ENCODE peak calls at places on chromosome 6, in nine cellular contexts. C is foreskin fibroblast, F is heart left ventricle, A is AG04450, R is GM13976, G is GM13977, S is GM20000, Q is right atrium auricular region, T is Panc1. E is an unnamed sample.

GRCh38 chr6:44202332-44202971 is 14.3 kb upstream of the MYMX start:
- DNase-seq in R (no peak), T (no peak), G (no peak), S (no peak), Q (no peak), F (peak), A (no peak), C (no peak), E (no peak)

GRCh38 chr6:3776881-3777507 is 25.5 kb upstream of the PXDC1 start:
- DNase-seq in G (no peak), T (no peak), C (no peak), A (no peak), R (peak), Q (no peak), S (no peak), F (no peak), E (peak)

GRCh38 chr6:70221025-70221714 is 81.7 kb downstream of the COL9A1 start:
- DNase-seq in G (peak), Q (no peak), F (no peak), A (no peak), S (peak), C (peak), T (peak), R (peak), E (peak)

GRCh38 chr6:128000363-128000762 is 99.5 kb upstream of the THEMIS start:
- DNase-seq in S (no peak), F (no peak), A (no peak), T (no peak), Q (no peak), G (no peak), R (no peak), C (no peak), E (no peak)

GRCh38 chr6:93727447-93727846 is 308.1 kb upstream of the EPHA7 start:
- DNase-seq in R (no peak), G (no peak), T (peak), F (no peak), A (no peak), S (no peak), C (peak), Q (no peak), E (no peak)

GRCh38 chr6:149963212-149963461 is 606 bp upstream of the ULBP1 start:
- DNase-seq in S (peak), Q (peak), R (peak), C (no peak), F (no peak), G (peak), T (peak), A (no peak), E (peak)

GRCh38 chr6:109034439-109035041 is 60.1 kb downstream of the SESN1 start:
- DNase-seq in C (peak), Q (no peak), S (no peak), T (no peak), G (no peak), A (no peak), F (no peak), R (no peak), E (no peak)

GRCh38 chr6:134421496-134421895 is 103.6 kb upstream of the SGK1 start:
- DNase-seq in A (no peak), F (no peak), T (no peak), S (no peak), C (peak), R (no peak), G (no peak), Q (no peak), E (no peak)

GRCh38 chr6:111530218-111530617 is 47.2 kb upstream of the REV3L start:
- DNase-seq in R (no peak), G (no peak), Q (no peak), S (no peak), F (no peak), A (no peak), C (no peak), T (no peak), E (no peak)

GRCh38 chr6:118722820-118723526 is 71.6 kb upstream of the CEP85L start:
- DNase-seq in C (peak), G (no peak), Q (no peak), R (no peak), S (no peak), T (no peak), A (no peak), F (no peak), E (no peak)

GRCh38 chr6:123953920-123954319 is 150.3 kb downstream of the NKAIN2 start:
- DNase-seq in T (no peak), F (no peak), S (no peak), Q (no peak), A (no peak), R (no peak), C (no peak), G (no peak), E (no peak)

GRCh38 chr6:105793132-105793531 is 293.0 kb upstream of the PRDM1 start:
- DNase-seq in T (no peak), G (no peak), A (no peak), Q (no peak), F (no peak), C (peak), S (no peak), R (no peak), E (peak)

GRCh38 chr6:617485-618100 is 39.3 kb downstream of the HUS1B start:
- DNase-seq in S (no peak), Q (no peak), R (no peak), C (no peak), A (no peak), T (no peak), G (no peak), F (no peak), E (no peak)

GRCh38 chr6:113909224-113909856 is 52.2 kb downstream of the MARCKS start:
- DNase-seq in R (peak), F (no peak), T (peak), A (peak), C (peak), Q (no peak), G (peak), S (peak), E (peak)

GRCh38 chr6:113271437-113271836 is 585.7 kb upstream of the MARCKS start:
- DNase-seq in T (no peak), A (no peak), F (no peak), Q (no peak), G (no peak), C (peak), S (no peak), R (no peak), E (no peak)

GRCh38 chr6:14542670-14543366 is 425.2 kb downstream of the CD83 start:
- DNase-seq in T (no peak), F (no peak), S (peak), Q (no peak), A (peak), C (peak), R (peak), G (peak), E (peak)

GRCh38 chr6:170294813-170295518 is 4.1 kb upstream of the DLL1 start:
- DNase-seq in T (no peak), S (peak), R (peak), C (no peak), Q (no peak), G (no peak), A (no peak), F (peak), E (no peak)

GRCh38 chr6:169238766-169239165 is 14.9 kb downstream of the THBS2 start:
- DNase-seq in S (no peak), A (no peak), Q (no peak), R (no peak), F (no peak), G (no peak), T (no peak), C (no peak), E (no peak)

GRCh38 chr6:24931752-24932691 is 3.7 kb downstream of the RIPOR2 start:
- DNase-seq in A (no peak), T (no peak), F (no peak), S (no peak), Q (no peak), G (no peak), C (peak), R (no peak), E (no peak)

GRCh38 chr6:140897804-140898573 is 1234.7 kb upstream of the GJE1 start:
- DNase-seq in F (no peak), S (no peak), G (no peak), C (no peak), A (no peak), Q (no peak), R (no peak), T (no peak), E (no peak)

GRCh38 chr6:36698196-36698595 is 570 bp downstream of the RAB44 start:
- DNase-seq in S (no peak), G (no peak), Q (no peak), C (no peak), R (no peak), A (no peak), F (no peak), T (no peak), E (no peak)

GRCh38 chr6:157089258-157089657 is 234.1 kb downstream of the TMEM242 start:
- DNase-seq in Q (no peak), S (no peak), C (peak), F (no peak), T (no peak), R (no peak), G (no peak), A (no peak), E (no peak)

GRCh38 chr6:168514216-168514615 is 73.2 kb downstream of the SMOC2 start:
- DNase-seq in T (no peak), F (peak), Q (peak), A (no peak), R (no peak), C (no peak), G (no peak), S (no peak), E (peak)

GRCh38 chr6:123393333-123393732 is 243.4 kb downstream of the TRDN start:
- DNase-seq in A (no peak), C (no peak), G (no peak), F (no peak), T (no peak), S (no peak), R (no peak), Q (no peak), E (no peak)

GRCh38 chr6:168370310-168370991 is 50.9 kb upstream of the DACT2 start:
- DNase-seq in C (no peak), A (no peak), T (peak), S (peak), R (peak), G (no peak), F (peak), Q (peak), E (peak)

GRCh38 chr6:139514819-139515218 is 140.4 kb upstream of the CITED2 start:
- DNase-seq in T (no peak), C (peak), R (no peak), F (no peak), G (no peak), A (no peak), S (no peak), Q (no peak), E (no peak)

GRCh38 chr6:151998784-151999183 is 191.3 kb downstream of the ESR1 start:
- DNase-seq in S (no peak), G (no peak), F (no peak), A (no peak), T (no peak), R (no peak), C (peak), Q (no peak), E (no peak)

GRCh38 chr6:48883116-48883515 is 579.9 kb downstream of the MMUT start:
- DNase-seq in Q (no peak), R (no peak), T (no peak), G (no peak), C (no peak), F (no peak), S (no peak), A (no peak), E (no peak)

GRCh38 chr6:44430322-44430721 is 42.8 kb downstream of the CDC5L start:
- DNase-seq in C (peak), Q (no peak), S (no peak), A (peak), G (no peak), T (no peak), F (no peak), R (no peak), E (no peak)

GRCh38 chr6:30169658-30170614 is 6.6 kb downstream of the TRIM15 start:
- DNase-seq in G (peak), R (peak), C (peak), S (peak), A (peak), F (no peak), Q (no peak), T (peak), E (peak)

GRCh38 chr6:40876336-40876735 is 162.7 kb downstream of the UNC5CL start:
- DNase-seq in R (no peak), Q (no peak), S (no peak), A (no peak), F (no peak), C (no peak), T (no peak), G (no peak), E (no peak)

GRCh38 chr6:13157293-13157692 is 171.0 kb downstream of the TBC1D7 start:
- DNase-seq in T (no peak), S (no peak), G (no peak), C (no peak), A (no peak), Q (no peak), R (no peak), F (no peak), E (no peak)

GRCh38 chr6:92911301-92911700 is 508.1 kb downstream of the EPHA7 start:
- DNase-seq in Q (no peak), S (no peak), A (no peak), F (no peak), C (no peak), T (no peak), R (no peak), G (no peak), E (no peak)

GRCh38 chr6:61688165-61688564 is 597.9 kb downstream of the KHDRBS2 start:
- DNase-seq in C (no peak), G (no peak), Q (no peak), S (no peak), F (no peak), A (no peak), R (no peak), T (no peak), E (no peak)

GRCh38 chr6:128343666-128344065 is 176.7 kb downstream of the PTPRK start:
- DNase-seq in C (no peak), Q (no peak), F (no peak), A (peak), T (no peak), G (no peak), S (no peak), R (no peak), E (no peak)

GRCh38 chr6:167778497-167779122 is 48.1 kb upstream of the AFDN start:
- DNase-seq in T (no peak), F (no peak), S (no peak), A (no peak), G (no peak), R (no peak), Q (no peak), C (no peak), E (peak)

GRCh38 chr6:104957301-104958177 is 632 bp downstream of the LIN28B start:
- DNase-seq in S (no peak), Q (no peak), T (no peak), G (no peak), C (peak), R (no peak), A (no peak), F (no peak), E (no peak)

GRCh38 chr6:13553646-13554045 is 20.8 kb upstream of the SIRT5 start:
- DNase-seq in Q (no peak), G (no peak), T (no peak), F (no peak), R (no peak), C (no peak), S (no peak), A (no peak), E (no peak)

GRCh38 chr6:82240191-82240590 is 7.4 kb downstream of the IBTK start:
- DNase-seq in C (no peak), S (no peak), R (no peak), Q (no peak), T (no peak), F (no peak), A (no peak), G (no peak), E (no peak)

DNA sequence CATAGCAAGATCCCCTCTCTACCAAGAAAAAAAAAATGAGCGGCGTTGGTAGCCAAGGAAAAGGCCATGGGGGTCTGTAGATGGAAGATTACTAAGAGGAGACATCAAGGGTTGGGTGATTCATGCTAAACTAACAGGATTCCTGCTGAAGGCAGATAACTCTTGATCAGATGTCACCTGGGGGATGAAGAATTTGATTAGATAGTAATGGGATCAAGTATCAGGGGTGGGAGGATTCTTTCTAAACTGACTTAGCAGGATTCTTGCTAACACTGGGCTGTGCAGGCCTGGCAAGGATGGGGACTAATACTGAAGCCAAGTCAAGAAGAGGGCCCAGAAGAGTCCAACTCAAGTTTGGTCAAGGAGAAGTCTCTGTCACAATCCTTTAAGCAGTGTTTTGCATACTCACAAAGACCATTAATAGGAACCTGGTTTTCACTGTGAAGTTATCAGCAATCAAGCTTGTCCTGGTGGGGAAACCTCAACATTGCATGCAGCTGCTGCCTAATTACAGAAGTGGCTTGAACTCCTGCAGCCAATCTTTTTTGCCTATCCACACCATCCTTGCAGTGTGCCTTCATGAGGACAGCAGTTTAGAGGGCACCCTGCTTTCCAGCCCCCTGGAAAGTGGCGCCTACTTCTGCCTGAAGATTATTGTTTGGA is 61.3 kb downstream of the ANKRD6 start:
- DNase-seq in S (peak), R (peak), T (no peak), C (no peak), Q (no peak), G (peak), A (no peak), F (no peak), E (no peak)
- TF ChIP-seq CTCF in S (no peak), R (no peak), T (peak), C (no peak), Q (no peak), G (no peak), A (no peak), F (no peak), E (no peak)

GRCh38 chr6:18985061-18985460 is 597.9 kb downstream of the RNF144B start:
- DNase-seq in A (no peak), G (no peak), R (no peak), F (no peak), T (no peak), Q (no peak), S (no peak), C (no peak), E (no peak)

GRCh38 chr6:18985958-18986357 is 598.8 kb downstream of the RNF144B start:
- DNase-seq in G (no peak), R (no peak), C (no peak), F (no peak), Q (no peak), A (no peak), S (no peak), T (no peak), E (no peak)

GRCh38 chr6:18990313-18990978 is 603.3 kb downstream of the RNF144B start:
- DNase-seq in Q (peak), R (peak), F (peak), S (peak), G (peak), A (no peak), C (no peak), T (no peak), E (peak)
- TF ChIP-seq CTCF in Q (peak), R (peak), F (peak), S (peak), G (peak), A (peak), C (peak), T (peak), E (peak)

GRCh38 chr6:154806804-154807203 is 73.6 kb downstream of the SCAF8 start:
- DNase-seq in A (no peak), C (no peak), Q (no peak), S (no peak), F (no peak), R (no peak), G (no peak), T (no peak), E (no peak)

GRCh38 chr6:154800338-154800737 is 67.1 kb downstream of the SCAF8 start:
- DNase-seq in G (peak), S (peak), F (no peak), A (no peak), T (no peak), Q (no peak), C (no peak), R (peak), E (no peak)

GRCh38 chr6:154805288-154805911 is 72.2 kb downstream of the SCAF8 start:
- DNase-seq in F (no peak), R (peak), S (peak), C (peak), A (peak), G (peak), Q (no peak), T (no peak), E (no peak)
- TF ChIP-seq CTCF in F (peak), R (no peak), S (no peak), C (peak), A (peak), G (peak), Q (peak), T (peak), E (no peak)

GRCh38 chr6:79672631-79673065 is 41.5 kb downstream of the SH3BGRL2 start:
- DNase-seq in A (no peak), C (peak), Q (no peak), T (peak), F (no peak), S (peak), R (no peak), G (peak), E (peak)
- TF ChIP-seq CTCF in A (peak), C (peak), Q (peak), T (peak), F (peak), S (peak), R (peak), G (peak), E (peak)

GRCh38 chr6:116173928-116174327 is 48.0 kb upstream of the COL10A1 start:
- DNase-seq in G (no peak), S (no peak), Q (no peak), F (no peak), A (no peak), C (no peak), R (no peak), T (no peak), E (no peak)
- TF ChIP-seq CTCF in G (no peak), S (no peak), Q (no peak), F (no peak), A (no peak), C (no peak), R (no peak), T (no peak), E (no peak)

DNA sequence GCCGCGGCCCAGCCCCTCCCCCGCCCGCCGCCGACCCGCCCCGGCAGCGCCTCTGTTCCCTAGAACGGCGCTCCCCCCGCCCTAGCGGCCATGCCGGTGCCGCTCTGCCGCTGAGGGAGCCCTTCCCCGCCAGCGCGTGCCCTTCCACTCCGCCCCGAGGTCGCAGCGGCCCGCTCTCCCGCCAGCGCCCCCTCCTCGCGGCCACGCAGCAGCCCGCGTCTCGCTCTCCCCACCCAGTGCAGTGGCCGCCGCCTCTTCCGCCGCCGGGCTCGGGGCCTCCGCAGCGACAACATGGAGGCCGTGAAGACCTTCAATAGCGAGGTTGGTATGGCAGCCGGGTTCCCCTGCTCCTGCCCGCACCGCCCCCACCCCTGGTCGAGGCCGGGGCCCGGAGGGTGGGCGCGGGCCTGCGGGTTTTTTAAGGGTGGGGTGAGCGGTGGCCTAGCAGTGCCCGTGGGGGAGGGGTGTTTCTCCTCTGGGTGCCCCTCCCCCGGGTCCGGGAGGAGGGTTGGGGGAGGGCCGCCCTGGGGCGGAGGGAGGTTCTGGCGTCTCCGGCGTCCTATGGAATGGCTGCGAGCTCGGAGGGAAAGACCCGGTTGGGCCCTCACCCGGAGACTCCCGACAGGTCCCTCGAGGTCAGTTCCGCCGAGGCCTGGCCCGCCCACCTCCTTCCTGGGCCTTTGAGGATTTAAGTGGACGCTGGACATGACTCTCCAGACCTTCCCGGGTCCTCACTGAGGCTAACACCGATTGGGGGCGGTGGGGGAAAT is 579 bp downstream of the SCAF8 start:
- DNase-seq in T (no peak), A (peak), R (peak), F (peak), Q (peak), C (peak), S (peak), G (peak), E (peak)
- TF ChIP-seq CTCF in T (peak), A (no peak), R (no peak), F (no peak), Q (no peak), C (no peak), S (no peak), G (peak), E (no peak)

E was measured in Calu3.